ENCODE peak calls at places on chromosome 17, in four cellular contexts. One of them, this sample, is unnamed.

GRCh38 chr17:2814499-2815341 is 18.5 kb downstream of the RAP1GAP2 start:
- DNase-seq in thoracic aorta: no peak
- DNase-seq in RWPE1: no peak
- DNase-seq in H1: no peak
- DNase-seq in this sample: no peak

GRCh38 chr17:34401165-34401564 is 38.1 kb upstream of the CCL1 start:
- DNase-seq in thoracic aorta: no peak
- DNase-seq in RWPE1: no peak
- DNase-seq in H1: no peak
- DNase-seq in this sample: no peak

GRCh38 chr17:14933676-14934075 is 331.4 kb downstream of the PMP22 start:
- DNase-seq in thoracic aorta: no peak
- DNase-seq in RWPE1: no peak
- DNase-seq in H1: no peak
- DNase-seq in this sample: no peak

GRCh38 chr17:74761931-74762330 is 13.5 kb downstream of the NHERF1 start:
- DNase-seq in H1: no peak
- DNase-seq in thoracic aorta: no peak
- DNase-seq in RWPE1: no peak
- DNase-seq in this sample: no peak

GRCh38 chr17:65190467-65191095 is 53.4 kb downstream of the RGS9 start:
- DNase-seq in RWPE1: peak
- DNase-seq in thoracic aorta: no peak
- DNase-seq in H1: no peak
- DNase-seq in this sample: no peak

GRCh38 chr17:9908649-9909042 is 3.6 kb upstream of the RCVRN start:
- DNase-seq in H1: no peak
- DNase-seq in thoracic aorta: no peak
- DNase-seq in RWPE1: no peak
- DNase-seq in this sample: no peak

GRCh38 chr17:30236807-30237206 is 1.3 kb upstream of the SLC6A4 start:
- DNase-seq in H1: peak
- DNase-seq in RWPE1: peak
- DNase-seq in thoracic aorta: peak
- DNase-seq in this sample: no peak

GRCh38 chr17:67223924-67224323 is 21.1 kb downstream of the HELZ start:
- DNase-seq in H1: no peak
- DNase-seq in thoracic aorta: no peak
- DNase-seq in RWPE1: peak
- DNase-seq in this sample: no peak

GRCh38 chr17:12133183-12133582 is 112.5 kb downstream of the MAP2K4 start:
- DNase-seq in H1: no peak
- DNase-seq in thoracic aorta: no peak
- DNase-seq in RWPE1: no peak
- DNase-seq in this sample: no peak

GRCh38 chr17:15348030-15348429 is 6.6 kb upstream of the TEKT3 start:
- DNase-seq in RWPE1: no peak
- DNase-seq in H1: no peak
- DNase-seq in thoracic aorta: no peak
- DNase-seq in this sample: no peak

GRCh38 chr17:71402661-71403141 is 718.1 kb upstream of the SOX9 start:
- DNase-seq in RWPE1: peak
- DNase-seq in thoracic aorta: no peak
- DNase-seq in H1: no peak
- DNase-seq in this sample: no peak

GRCh38 chr17:58997756-58998553 is 108.7 kb downstream of the TRIM37 start:
- DNase-seq in RWPE1: no peak
- DNase-seq in H1: no peak
- DNase-seq in thoracic aorta: no peak
- DNase-seq in this sample: no peak

GRCh38 chr17:21125862-21126261 is 902 bp upstream of the DHRS7B start:
- DNase-seq in RWPE1: no peak
- DNase-seq in thoracic aorta: no peak
- DNase-seq in H1: no peak
- DNase-seq in this sample: no peak

DNA sequence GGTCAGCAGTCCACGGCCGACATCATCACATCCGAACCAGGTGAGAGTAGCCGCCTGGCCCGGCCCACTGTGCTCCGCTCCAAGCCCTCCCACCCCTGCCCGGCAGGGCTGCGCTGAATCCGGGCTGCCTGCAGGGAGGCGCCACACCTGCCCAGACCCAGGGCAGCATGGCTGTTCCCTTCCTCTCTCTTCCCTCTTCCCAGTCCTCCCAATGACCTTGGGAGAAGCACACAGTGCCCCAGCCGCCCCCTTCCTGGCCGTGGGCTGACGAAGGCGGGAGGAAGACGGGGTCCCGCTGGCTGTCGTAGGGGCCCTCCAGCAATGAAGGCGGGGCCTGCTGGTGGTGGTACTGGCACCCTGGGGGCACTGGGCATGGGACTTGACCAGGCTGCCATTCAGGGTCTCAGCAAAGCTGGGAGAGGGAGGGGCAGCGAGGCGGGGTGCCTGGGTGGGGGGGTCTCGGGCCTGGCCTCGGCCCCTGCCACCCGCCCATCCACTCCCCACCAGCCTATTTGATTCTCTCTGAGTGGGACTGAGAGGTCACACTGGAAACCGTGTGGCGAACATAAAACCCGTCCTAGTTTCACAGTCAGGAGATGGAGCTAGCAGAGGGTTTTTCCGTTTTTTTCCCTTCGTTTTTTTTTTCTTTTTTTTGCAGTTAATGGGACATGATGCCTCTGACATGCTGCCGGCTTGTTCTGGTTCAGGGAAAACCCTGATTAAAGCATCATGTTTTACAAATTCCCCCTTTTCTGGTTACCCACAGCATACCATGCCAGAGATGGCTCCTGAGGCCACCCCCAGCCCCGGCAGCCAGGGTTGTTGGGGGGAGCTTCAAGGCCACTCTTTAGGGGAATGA is 50.6 kb downstream of the BAHCC1 start:
- DNase-seq in H1: no peak
- DNase-seq in thoracic aorta: no peak
- DNase-seq in RWPE1: no peak
- DNase-seq in this sample: no peak
- TF ChIP-seq CTCF in H1: peak
- TF ChIP-seq CTCF in thoracic aorta: no peak
- TF ChIP-seq CTCF in RWPE1: no peak
- TF ChIP-seq CTCF in this sample: no peak

GRCh38 chr17:81990836-81991683 is 13.6 kb downstream of the ASPSCR1 start:
- DNase-seq in RWPE1: no peak
- DNase-seq in thoracic aorta: no peak
- DNase-seq in H1: no peak
- DNase-seq in this sample: no peak
- H3K27ac ChIP-seq in RWPE1: peak
- H3K27ac ChIP-seq in thoracic aorta: no peak
- H3K27ac ChIP-seq in H1: no peak
- H3K27ac ChIP-seq in this sample: peak

DNA sequence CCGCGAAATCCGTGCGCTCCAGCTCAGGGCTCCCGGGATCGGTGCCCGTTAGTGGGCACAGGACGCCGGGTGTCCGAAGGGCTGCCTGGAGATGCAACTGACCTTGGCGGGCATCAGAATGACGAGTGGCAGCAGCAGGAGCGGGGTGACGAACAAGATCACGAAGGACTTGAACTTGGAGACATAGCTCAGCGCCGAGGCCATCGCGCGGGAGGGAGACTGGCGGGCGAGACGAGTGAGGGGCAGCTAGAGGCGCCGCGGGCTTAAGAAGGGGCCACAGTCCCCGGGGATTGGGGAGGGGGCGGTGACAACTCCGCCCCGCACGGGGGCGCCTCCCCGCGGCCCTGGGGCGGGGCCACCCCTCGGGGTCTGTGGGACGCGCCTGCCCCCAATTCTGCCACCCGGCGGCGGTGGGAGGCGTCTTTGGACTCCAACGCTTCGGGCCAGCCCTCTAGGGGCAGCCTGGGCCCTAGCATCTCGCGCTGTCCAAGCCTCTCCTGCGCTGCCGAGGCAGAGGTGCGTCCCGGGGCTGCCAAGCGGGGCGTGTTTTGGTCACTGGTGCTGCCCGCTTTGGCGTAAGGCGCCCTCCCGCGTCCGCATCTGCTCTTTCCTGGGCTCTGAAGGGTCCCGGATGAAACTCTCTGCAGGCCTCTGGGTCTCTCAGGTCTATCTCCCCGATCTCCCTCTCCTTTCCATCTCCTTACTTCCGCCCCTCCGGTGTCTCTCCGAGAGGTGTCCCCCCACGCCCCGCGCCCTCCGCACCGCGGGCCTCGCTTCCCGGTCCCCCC is at the start of gene SLC13A5:
- DNase-seq in RWPE1: no peak
- DNase-seq in H1: peak
- DNase-seq in thoracic aorta: no peak
- DNase-seq in this sample: no peak
- TF ChIP-seq CTCF in RWPE1: peak
- TF ChIP-seq CTCF in H1: peak
- TF ChIP-seq CTCF in thoracic aorta: no peak
- TF ChIP-seq CTCF in this sample: peak

GRCh38 chr17:882827-883585 is 96.6 kb downstream of the NXN start:
- DNase-seq in H1: no peak
- DNase-seq in thoracic aorta: no peak
- DNase-seq in RWPE1: peak
- DNase-seq in this sample: peak
- H3K27ac ChIP-seq in H1: no peak
- H3K27ac ChIP-seq in thoracic aorta: peak
- H3K27ac ChIP-seq in RWPE1: peak
- H3K27ac ChIP-seq in this sample: peak

DNA sequence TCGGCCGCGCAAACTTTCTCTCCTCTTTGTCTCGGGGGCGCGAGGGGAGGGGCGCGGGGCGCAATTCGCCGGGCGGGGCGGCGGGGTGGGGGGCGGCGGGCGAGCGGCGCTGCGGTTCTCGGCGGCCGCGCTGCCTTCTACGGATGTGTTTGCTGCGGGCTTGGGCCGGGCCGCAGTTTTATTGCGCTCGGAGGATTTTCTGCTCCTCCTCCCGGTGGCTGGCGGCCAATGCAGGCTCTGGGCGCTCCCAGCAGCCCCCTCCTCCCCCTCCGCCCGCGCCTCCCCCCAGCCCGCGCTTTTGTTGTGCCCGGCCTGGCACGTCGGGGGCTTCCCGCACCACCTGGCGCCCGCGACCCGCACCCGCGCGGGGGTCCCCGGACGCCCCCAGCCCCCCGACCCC is at the start of gene TIMP2:
- DNase-seq in thoracic aorta: peak
- DNase-seq in H1: peak
- DNase-seq in RWPE1: peak
- DNase-seq in this sample: peak
- TF ChIP-seq CTCF in thoracic aorta: peak
- TF ChIP-seq CTCF in H1: peak
- TF ChIP-seq CTCF in RWPE1: no peak
- TF ChIP-seq CTCF in this sample: no peak

This sample was measured in breast epithelium.